ENCODE peak calls at places on chromosomes 2 and 18, in ten cellular contexts. X is ureter; O is A549; L is D341Med; Y is mesenchymal stem cell; J is T-helper 2 cell; D is EH; P is GM19239; C is GM04503; R is stimulated activated CD4-positive, alpha-beta T cell treated with anti-CD3 and anti-CD28 coated beads, Interleukin-4, amount 100 ng/mL, for 24 hours. H is an unnamed sample.

GRCh38 chr2:53819627-53820026 is 32.8 kb downstream of the ERLEC1 start:
- DNase-seq in X (no peak), O (no peak), L (no peak), Y (no peak), J (no peak), D (no peak), P (no peak), C (no peak), R (no peak), H (no peak)

GRCh38 chr2:50546790-50547189 is 485.1 kb downstream of the NRXN1 start:
- DNase-seq in X (no peak), O (no peak), L (no peak), Y (peak), J (no peak), D (no peak), P (no peak), C (no peak), R (no peak), H (no peak)

GRCh38 chr2:157746234-157746950 is 117.7 kb upstream of the ACVR1C start:
- DNase-seq in X (no peak), O (no peak), L (no peak), Y (peak), J (no peak), D (peak), P (no peak), C (no peak), R (no peak), H (no peak)

GRCh38 chr18:32688821-32689220 is 84.0 kb downstream of the KLHL14 start:
- DNase-seq in X (no peak), O (no peak), L (no peak), Y (no peak), J (no peak), D (no peak), P (no peak), C (no peak), R (no peak), H (no peak)

GRCh38 chr2:36708119-36708741 is 11.7 kb downstream of the VIT start:
- DNase-seq in X (no peak), O (no peak), L (peak), Y (no peak), J (no peak), D (peak), P (no peak), C (peak), R (no peak), H (no peak)

GRCh38 chr2:16406497-16406896 is 259.1 kb downstream of the CYRIA start:
- DNase-seq in X (no peak), O (no peak), L (no peak), Y (no peak), J (no peak), D (no peak), P (no peak), C (no peak), R (no peak), H (no peak)

GRCh38 chr18:73315381-73315780 is 447.6 kb upstream of the NETO1 start:
- DNase-seq in X (no peak), O (no peak), L (no peak), Y (no peak), J (no peak), D (no peak), P (no peak), C (no peak), R (no peak), H (no peak)

GRCh38 chr2:38771632-38772031 is 6.4 kb upstream of the GEMIN6 start:
- DNase-seq in X (no peak), O (no peak), L (no peak), Y (no peak), J (no peak), D (peak), P (no peak), C (no peak), R (no peak), H (no peak)

GRCh38 chr18:49013961-49014604 is 63.3 kb upstream of the SMAD7 start:
- DNase-seq in X (peak), O (no peak), L (peak), Y (no peak), J (no peak), D (no peak), P (no peak), C (no peak), R (no peak), H (no peak)

GRCh38 chr2:205612661-205613060 is 69.6 kb upstream of the NRP2 start:
- DNase-seq in X (no peak), O (no peak), L (no peak), Y (no peak), J (no peak), D (no peak), P (no peak), C (no peak), R (peak), H (no peak)

GRCh38 chr2:40004336-40004735 is 225.3 kb upstream of the THUMPD2 start:
- DNase-seq in X (no peak), O (no peak), L (no peak), Y (no peak), J (no peak), D (peak), P (no peak), C (no peak), R (no peak), H (no peak)

GRCh38 chr2:60530660-60531276 is 22.7 kb downstream of the BCL11A start:
- DNase-seq in X (peak), O (no peak), L (peak), Y (peak), J (no peak), D (no peak), P (no peak), C (no peak), R (no peak), H (no peak)

GRCh38 chr2:121944072-121944829 is 188.8 kb downstream of the TSN start:
- DNase-seq in X (no peak), O (peak), L (no peak), Y (peak), J (no peak), D (peak), P (no peak), C (peak), R (no peak), H (no peak)

GRCh38 chr2:212421571-212422334 is 116.8 kb downstream of the ERBB4 start:
- DNase-seq in X (no peak), O (no peak), L (no peak), Y (peak), J (no peak), D (peak), P (no peak), C (peak), R (no peak), H (no peak)

GRCh38 chr2:177119099-177119498 is 93.5 kb upstream of the HNRNPA3 start:
- DNase-seq in X (no peak), O (no peak), L (no peak), Y (no peak), J (no peak), D (no peak), P (no peak), C (no peak), R (no peak), H (no peak)

GRCh38 chr2:28333606-28334526 is 58.8 kb upstream of the FOSL2 start:
- DNase-seq in X (no peak), O (no peak), L (no peak), Y (no peak), J (no peak), D (peak), P (no peak), C (no peak), R (no peak), H (no peak)

GRCh38 chr2:71576541-71576940 is 123.2 kb downstream of the DYSF start:
- DNase-seq in X (no peak), O (no peak), L (no peak), Y (no peak), J (no peak), D (no peak), P (no peak), C (no peak), R (no peak), H (no peak)

GRCh38 chr2:149490296-149490695 is 97.3 kb downstream of the MMADHC start:
- DNase-seq in X (no peak), O (no peak), L (no peak), Y (no peak), J (no peak), D (peak), P (no peak), C (peak), R (no peak), H (no peak)

GRCh38 chr2:111981666-111982065 is 73.4 kb upstream of the TMEM87B start:
- DNase-seq in X (no peak), O (no peak), L (no peak), Y (no peak), J (no peak), D (no peak), P (no peak), C (no peak), R (no peak), H (no peak)

GRCh38 chr2:27566628-27567027 is 16.2 kb upstream of the ZNF512 start:
- DNase-seq in X (no peak), O (no peak), L (no peak), Y (no peak), J (no peak), D (peak), P (no peak), C (peak), R (no peak), H (no peak)

GRCh38 chr2:39593439-39594393 is 72.0 kb upstream of the TMEM178A start:
- DNase-seq in X (no peak), O (peak), L (peak), Y (peak), J (no peak), D (peak), P (no peak), C (peak), R (no peak), H (peak)

GRCh38 chr2:72147971-72148369 is 308 bp upstream of the CYP26B1 start:
- DNase-seq in X (no peak), O (no peak), L (no peak), Y (no peak), J (no peak), D (no peak), P (no peak), C (no peak), R (no peak), H (no peak)

GRCh38 chr2:128308284-128308731 is 10.4 kb downstream of the HS6ST1 start:
- DNase-seq in X (no peak), O (no peak), L (no peak), Y (no peak), J (no peak), D (no peak), P (no peak), C (no peak), R (no peak), H (no peak)

GRCh38 chr18:78925557-78926242 is 53.9 kb upstream of the SALL3 start:
- DNase-seq in X (no peak), O (no peak), L (no peak), Y (no peak), J (no peak), D (no peak), P (no peak), C (no peak), R (no peak), H (no peak)

GRCh38 chr2:226123307-226123706 is 676.3 kb downstream of the IRS1 start:
- DNase-seq in X (no peak), O (no peak), L (no peak), Y (no peak), J (no peak), D (peak), P (no peak), C (peak), R (no peak), H (no peak)

GRCh38 chr2:105294844-105295481 is 34.6 kb downstream of the TGFBRAP1 start:
- DNase-seq in X (no peak), O (peak), L (peak), Y (peak), J (no peak), D (peak), P (peak), C (peak), R (peak), H (peak)

GRCh38 chr2:23617167-23617787 is 232.3 kb downstream of the KLHL29 start:
- DNase-seq in X (peak), O (no peak), L (no peak), Y (no peak), J (no peak), D (peak), P (no peak), C (peak), R (no peak), H (no peak)

GRCh38 chr2:132497591-132497990 is 81.0 kb downstream of the GPR39 start:
- DNase-seq in X (no peak), O (no peak), L (no peak), Y (peak), J (no peak), D (no peak), P (no peak), C (no peak), R (no peak), H (no peak)

GRCh38 chr2:73870084-73870483 is 22.7 kb upstream of the ACTG2 start:
- DNase-seq in X (peak), O (no peak), L (no peak), Y (peak), J (no peak), D (peak), P (no peak), C (peak), R (no peak), H (peak)

H was measured in brain pericyte.